ENCODE peak calls at places on chromosomes 16 and 17, in seven cellular contexts. F, Y, Z, A, R, K and G are unnamed samples.

GRCh38 chr16:86865866-86866675 is 287.7 kb downstream of the FOXL1 start:
- DNase-seq in F (no peak), Y (no peak), Z (no peak), A (no peak), R (no peak), K (peak), G (no peak)

GRCh38 chr17:20735796-20736195 is 156.3 kb downstream of the CDRT15L2 start:
- DNase-seq in F (no peak), Y (no peak), Z (no peak), A (no peak), R (no peak), K (no peak), G (no peak)

GRCh38 chr17:54968259-54968953 is at the start of the genes COX11 and STXBP4:
- DNase-seq in F (peak), Y (peak), Z (peak), A (peak), R (peak), K (peak), G (peak)

GRCh38 chr17:80701730-80702129 is 157.1 kb downstream of the RPTOR start:
- DNase-seq in F (no peak), Y (no peak), Z (no peak), A (no peak), R (no peak), K (no peak), G (no peak)

GRCh38 chr17:33924105-33924504 is 331.0 kb upstream of the CCL2 start:
- DNase-seq in F (no peak), Y (no peak), Z (no peak), A (no peak), R (no peak), K (no peak), G (no peak)

GRCh38 chr17:50952889-50953288 is 86.7 kb upstream of the TOB1 start:
- DNase-seq in F (peak), Y (no peak), Z (no peak), A (no peak), R (no peak), K (no peak), G (no peak)

GRCh38 chr16:12539185-12539929 is 264.3 kb downstream of the CPPED1 start:
- DNase-seq in F (no peak), Y (no peak), Z (peak), A (no peak), R (peak), K (no peak), G (no peak)

GRCh38 chr16:54210437-54211081 is 76.0 kb downstream of the IRX3 start:
- DNase-seq in F (no peak), Y (no peak), Z (no peak), A (no peak), R (no peak), K (no peak), G (no peak)

GRCh38 chr17:60468371-60468770 is 46.1 kb downstream of the CHCT1 start:
- DNase-seq in F (no peak), Y (no peak), Z (no peak), A (no peak), R (no peak), K (no peak), G (no peak)

GRCh38 chr17:65990593-65990992 is 201.3 kb downstream of the CEP112 start:
- DNase-seq in F (no peak), Y (no peak), Z (no peak), A (no peak), R (no peak), K (no peak), G (no peak)

GRCh38 chr17:65984299-65984698 is 207.6 kb downstream of the CEP112 start:
- DNase-seq in F (no peak), Y (no peak), Z (peak), A (no peak), R (no peak), K (no peak), G (no peak)

GRCh38 chr17:65985571-65985970 is 206.4 kb downstream of the CEP112 start:
- DNase-seq in F (no peak), Y (no peak), Z (peak), A (no peak), R (no peak), K (no peak), G (no peak)

GRCh38 chr17:65988451-65988850 is 203.5 kb downstream of the CEP112 start:
- DNase-seq in F (no peak), Y (no peak), Z (no peak), A (no peak), R (no peak), K (no peak), G (no peak)

GRCh38 chr17:65987988-65988387 is 203.9 kb downstream of the CEP112 start:
- DNase-seq in F (no peak), Y (peak), Z (peak), A (no peak), R (no peak), K (peak), G (no peak)
- TF ChIP-seq CTCF in F (no peak), Y (peak), Z (peak), A (no peak), R (peak), K (peak), G (peak)

GRCh38 chr16:85452364-85453178 is 160.6 kb upstream of the GSE1 start:
- DNase-seq in F (no peak), Y (no peak), Z (no peak), A (no peak), R (no peak), K (no peak), G (no peak)
- TF ChIP-seq CTCF in F (no peak), Y (no peak), Z (no peak), A (no peak), R (no peak), K (no peak), G (no peak)

GRCh38 chr16:47699090-47699489 is 238.0 kb downstream of the PHKB start:
- DNase-seq in F (no peak), Y (no peak), Z (no peak), A (peak), R (no peak), K (no peak), G (no peak)

GRCh38 chr16:47697826-47698225 is 236.7 kb downstream of the PHKB start:
- DNase-seq in F (no peak), Y (no peak), Z (no peak), A (no peak), R (no peak), K (no peak), G (no peak)

GRCh38 chr16:47695746-47696145 is 234.6 kb downstream of the PHKB start:
- DNase-seq in F (no peak), Y (no peak), Z (no peak), A (no peak), R (no peak), K (no peak), G (no peak)

DNA sequence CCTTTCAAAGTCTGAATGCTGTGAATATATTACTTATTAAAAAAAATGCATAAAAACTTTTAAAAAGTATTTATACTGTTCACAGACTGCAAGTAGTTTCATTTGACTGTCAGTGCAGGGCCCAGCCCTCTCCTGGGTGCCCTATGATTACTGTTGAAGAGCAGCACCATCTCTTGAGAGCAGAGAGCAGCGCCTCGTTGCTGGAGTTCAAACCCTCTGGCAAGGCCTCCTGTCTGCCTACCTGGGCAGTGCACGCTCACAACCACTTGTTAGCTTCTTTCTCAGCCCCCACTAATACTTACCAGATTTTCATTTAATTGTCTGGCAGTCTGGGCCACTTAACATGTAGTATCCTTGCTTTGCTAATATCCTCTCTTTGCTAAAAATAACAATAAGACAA is 233.4 kb downstream of the PHKB start:
- DNase-seq in F (no peak), Y (no peak), Z (no peak), A (no peak), R (no peak), K (no peak), G (no peak)
- TF ChIP-seq CTCF in F (no peak), Y (no peak), Z (no peak), A (no peak), R (no peak), K (no peak), G (no peak)

GRCh38 chr17:75825748-75826370 is 18.3 kb downstream of the UNC13D start:
- DNase-seq in F (no peak), Y (no peak), Z (no peak), A (no peak), R (no peak), K (no peak), G (no peak)

GRCh38 chr17:75827291-75828050 is 16.7 kb downstream of the UNC13D start:
- DNase-seq in F (peak), Y (peak), Z (peak), A (peak), R (no peak), K (peak), G (no peak)

GRCh38 chr17:75824591-75825518 is 19.3 kb downstream of the UNC13D start:
- DNase-seq in F (no peak), Y (no peak), Z (no peak), A (no peak), R (no peak), K (no peak), G (no peak)

GRCh38 chr17:75828051-75828400 is 16.2 kb downstream of the UNC13D start:
- DNase-seq in F (no peak), Y (no peak), Z (no peak), A (no peak), R (no peak), K (no peak), G (no peak)

GRCh38 chr17:75826561-75827290 is 17.5 kb downstream of the UNC13D start:
- DNase-seq in F (no peak), Y (no peak), Z (no peak), A (no peak), R (no peak), K (no peak), G (no peak)
- TF ChIP-seq CTCF in F (no peak), Y (no peak), Z (no peak), A (no peak), R (no peak), K (no peak), G (no peak)

GRCh38 chr17:7445011-7445927 is at the start of gene CHRNB1:
- DNase-seq in F (no peak), Y (peak), Z (peak), A (peak), R (no peak), K (peak), G (no peak)
- TF ChIP-seq CTCF in F (no peak), Y (no peak), Z (no peak), A (no peak), R (no peak), K (no peak), G (no peak)

GRCh38 chr16:16095646-16096045 is 127.6 kb downstream of the ABCC6 start:
- DNase-seq in F (no peak), Y (no peak), Z (peak), A (no peak), R (no peak), K (no peak), G (no peak)

GRCh38 chr16:16096858-16097213 is 126.5 kb downstream of the ABCC6 start:
- DNase-seq in F (no peak), Y (no peak), Z (no peak), A (no peak), R (no peak), K (no peak), G (no peak)

GRCh38 chr16:16093625-16094332 is 129.5 kb downstream of the ABCC6 start:
- DNase-seq in F (no peak), Y (no peak), Z (no peak), A (no peak), R (no peak), K (no peak), G (no peak)

GRCh38 chr16:16099320-16099719 is 124.0 kb downstream of the ABCC6 start:
- DNase-seq in F (no peak), Y (no peak), Z (no peak), A (no peak), R (no peak), K (no peak), G (no peak)

DNA sequence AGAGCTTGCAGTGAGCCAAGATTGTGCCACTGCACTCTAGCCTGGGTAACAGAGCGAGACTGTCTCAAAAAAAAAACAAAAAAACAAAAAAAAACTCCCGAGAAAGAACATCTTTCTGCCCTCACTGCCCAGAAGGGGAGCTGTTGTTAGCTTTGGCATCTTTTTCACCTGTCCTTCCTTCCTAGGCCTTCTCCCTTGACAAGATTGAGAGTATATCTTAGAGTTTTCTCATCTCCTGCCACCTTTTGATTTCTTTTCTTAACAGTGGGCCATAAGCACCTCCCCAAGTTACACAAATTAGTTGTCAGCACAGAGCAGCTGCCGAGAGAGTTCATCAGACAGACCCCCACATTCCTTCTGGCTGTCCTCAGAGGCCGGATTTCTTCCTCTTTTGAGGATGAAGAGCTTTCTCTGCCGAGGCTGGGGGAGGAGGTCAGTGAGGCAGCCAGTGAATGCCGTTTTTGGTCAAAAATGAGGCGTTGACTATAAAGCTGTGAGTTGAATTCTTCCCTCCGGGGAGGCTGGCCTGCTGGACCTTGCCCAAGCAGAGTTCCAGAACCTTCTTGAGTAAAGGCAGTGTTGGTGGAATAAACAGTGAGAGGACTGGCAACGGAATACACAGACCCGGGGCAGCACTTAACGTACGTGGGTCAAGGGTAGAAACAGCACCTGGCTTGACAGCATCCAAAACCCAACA is 127.0 kb downstream of the ABCC6 start:
- DNase-seq in F (no peak), Y (no peak), Z (peak), A (peak), R (peak), K (no peak), G (no peak)
- TF ChIP-seq CTCF in F (no peak), Y (no peak), Z (peak), A (peak), R (peak), K (peak), G (no peak)

GRCh38 chr17:77803726-77804125 is 154.8 kb upstream of the TNRC6C start:
- DNase-seq in F (no peak), Y (no peak), Z (no peak), A (no peak), R (no peak), K (no peak), G (no peak)
- TF ChIP-seq CTCF in F (no peak), Y (no peak), Z (no peak), A (no peak), R (no peak), K (no peak), G (no peak)

DNA sequence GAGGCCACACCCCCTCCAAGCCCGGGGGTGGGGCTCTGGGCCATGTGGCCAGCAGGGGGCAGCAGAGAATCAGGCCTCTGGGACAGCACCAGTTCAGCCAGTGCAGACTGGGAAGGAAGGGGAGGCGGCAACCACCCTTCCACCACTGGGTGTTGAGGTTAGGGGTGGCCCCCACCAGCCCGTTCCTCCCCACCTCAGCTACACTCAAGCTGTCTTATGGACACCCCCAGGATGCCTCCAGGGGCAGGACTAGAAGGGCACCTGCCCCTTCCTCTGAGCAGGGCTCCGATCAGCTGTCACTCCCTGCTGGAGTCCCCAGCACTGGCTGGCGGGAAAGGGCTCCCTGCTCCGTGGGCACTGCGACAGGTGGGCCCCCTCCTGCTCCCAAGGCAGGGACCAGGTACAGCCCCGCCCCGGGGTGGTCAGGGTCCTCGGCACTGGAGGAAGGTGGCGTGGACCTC is 21.8 kb downstream of the KATNB1 start:
- DNase-seq in F (peak), Y (peak), Z (peak), A (peak), R (no peak), K (peak), G (peak)
- TF ChIP-seq CTCF in F (peak), Y (peak), Z (peak), A (peak), R (peak), K (peak), G (peak)